ENCODE peak calls at places on chromosome 1, in five cellular contexts. W is GM23248, L is colonic mucosa, U is fibroblast of lung, K is IMR-90. M is an unnamed sample.
A peak's percentile ranks its signal among the peaks of the same experiment; 100 is the strongest.

GRCh38 chr1:18249691-18250090 is 142.1 kb downstream of the IGSF21 start:
- DNase-seq in K (no peak), U (no peak), W (no peak), L (no peak), M (no peak)

GRCh38 chr1:51583532-51583931 is 33.4 kb upstream of the OSBPL9 start:
- DNase-seq in L (no peak), K (peak; percentile 92), U (peak; percentile 84), W (peak; percentile 95), M (no peak)

GRCh38 chr1:30756545-30757195 is 904 bp downstream of the LAPTM5 start:
- DNase-seq in L (peak; percentile 47), U (peak; percentile 68), W (peak; percentile 92), K (peak; percentile 82), M (peak; percentile 73)

GRCh38 chr1:228293816-228294500 is 86.1 kb downstream of the OBSCN start:
- DNase-seq in L (no peak), K (no peak), U (no peak), W (no peak), M (no peak)

GRCh38 chr1:42955311-42956063 is 3.2 kb downstream of the SLC2A1 start:
- DNase-seq in K (no peak), U (no peak), L (no peak), W (no peak), M (no peak)

GRCh38 chr1:174998569-174999215 is 1.1 kb upstream of the CACYBP start:
- DNase-seq in L (peak; percentile 51), U (peak; percentile 59), W (peak; percentile 71), K (peak; percentile 36), M (peak; percentile 80)

GRCh38 chr1:224492015-224492414 is 57.4 kb upstream of the WDR26 start:
- DNase-seq in W (no peak), U (no peak), K (no peak), L (no peak), M (no peak)

GRCh38 chr1:224623743-224624333 is 7.7 kb downstream of the CNIH3 start:
- DNase-seq in U (peak; percentile 84), L (peak; percentile 30), W (peak; percentile 88), K (peak; percentile 97), M (peak; percentile 22)

GRCh38 chr1:145891143-145891542 is 5.5 kb upstream of the ANKRD35 start:
- DNase-seq in W (no peak), K (peak; percentile 17), U (peak; percentile 39), L (no peak), M (peak; percentile 34)

GRCh38 chr1:154478639-154479038 is 23.4 kb upstream of the TDRD10 start:
- DNase-seq in U (peak; percentile 19), K (peak; percentile 34), L (peak; percentile 56), W (peak; percentile 45), M (peak; percentile 16)

GRCh38 chr1:234906654-234907053 is 222.0 kb downstream of the TOMM20 start:
- DNase-seq in U (no peak), K (no peak), W (no peak), L (no peak), M (no peak)

GRCh38 chr1:56551691-56552090 is 27.7 kb downstream of the PLPP3 start:
- DNase-seq in K (no peak), W (no peak), U (no peak), L (no peak), M (no peak)

GRCh38 chr1:41880261-41880660 is 38.5 kb downstream of the HIVEP3 start:
- DNase-seq in K (peak; percentile 63), W (no peak), U (no peak), L (no peak), M (no peak)

GRCh38 chr1:240314845-240315746 is 223.4 kb downstream of the FMN2 start:
- DNase-seq in W (peak; percentile 59), U (peak; percentile 29), K (no peak), L (no peak), M (peak; percentile 71)

GRCh38 chr1:54885863-54886723 is 902 bp downstream of the DHCR24 start:
- DNase-seq in L (peak; percentile 84), K (no peak), W (peak; percentile 43), U (no peak), M (peak; percentile 39)

GRCh38 chr1:93346472-93346991 is 825 bp downstream of the DR1 start:
- DNase-seq in W (peak; percentile 68), K (peak; percentile 21), L (peak; percentile 55), U (no peak), M (peak; percentile 61)

GRCh38 chr1:155081472-155082300 is 3.0 kb downstream of the EFNA3 start:
- DNase-seq in K (no peak), L (peak; percentile 63), U (no peak), W (peak; percentile 40), M (no peak)

GRCh38 chr1:111139234-111139955 is 498 bp downstream of the DRAM2 start:
- DNase-seq in U (peak; percentile 61), K (peak; percentile 58), W (peak; percentile 77), L (peak; percentile 72), M (peak; percentile 79)

GRCh38 chr1:145963218-145964019 is 956 bp downstream of the ANKRD34A start:
- DNase-seq in K (peak; percentile 85), W (peak; percentile 61), L (no peak), U (no peak), M (peak; percentile 46)

GRCh38 chr1:227388214-227388613 is 69.9 kb upstream of the CDC42BPA start:
- DNase-seq in W (no peak), K (no peak), U (no peak), L (no peak), M (no peak)

GRCh38 chr1:94463765-94464330 is 45.7 kb downstream of the ABCD3 start:
- DNase-seq in U (peak; percentile 59), W (peak; percentile 70), L (peak; percentile 36), K (peak; percentile 71), M (peak; percentile 76)

GRCh38 chr1:92980732-92981647 is 19.7 kb upstream of the DIPK1A start:
- DNase-seq in W (no peak), L (no peak), K (no peak), U (no peak), M (no peak)

GRCh38 chr1:38584408-38585037 is 275.0 kb downstream of the RRAGC start:
- DNase-seq in K (no peak), U (no peak), L (no peak), W (no peak), M (no peak)

GRCh38 chr1:62991152-62991551 is 207.2 kb downstream of the ATG4C start:
- DNase-seq in K (no peak), L (no peak), W (no peak), U (no peak), M (no peak)

GRCh38 chr1:116847688-116848531 is 61.8 kb upstream of the PTGFRN start:
- DNase-seq in W (peak; percentile 86), U (peak; percentile 20), L (no peak), K (peak; percentile 33), M (peak; percentile 71)

GRCh38 chr1:31196685-31197084 is 43.0 kb downstream of the NKAIN1 start:
- DNase-seq in K (peak; percentile 35), U (peak; percentile 19), L (no peak), W (peak; percentile 91), M (no peak)

GRCh38 chr1:203137324-203137723 is 9.8 kb downstream of the ADORA1 start:
- DNase-seq in L (no peak), W (no peak), K (no peak), U (no peak), M (no peak)

GRCh38 chr1:89980605-89981004 is 14.3 kb upstream of the ZNF326 start:
- DNase-seq in K (no peak), W (no peak), U (no peak), L (no peak), M (peak; percentile 71)
- H3K36me3 ChIP-seq in K (no peaks in the 10 kb centered on the region), W (no peaks in the 10 kb centered on the region), U (no peaks in the 10 kb centered on the region), L (no peaks in the 10 kb centered on the region), M (no peaks in the 10 kb centered on the region)

GRCh38 chr1:27503961-27504587 is 14.1 kb upstream of the WASF2 start:
- DNase-seq in L (no peak), W (peak; percentile 65), K (peak; percentile 35), U (no peak), M (no peak)
- H3K9ac ChIP-seq in L (peak overlapping the region; percentile 38), W (peak overlapping the region; percentile 64), K (peak overlapping the region; percentile 54), U (peak overlapping the region; percentile 24), M (peak overlapping the region; percentile 95)

GRCh38 chr1:26945728-26946127 is 14.5 kb downstream of the KDF1 start:
- DNase-seq in U (no peak), K (no peak), L (peak; percentile 87), W (no peak), M (no peak)

GRCh38 chr1:26942656-26943055 is 17.6 kb downstream of the KDF1 start:
- DNase-seq in U (no peak), W (no peak), K (no peak), L (no peak), M (no peak)

GRCh38 chr1:26946270-26946669 is 14.0 kb downstream of the KDF1 start:
- DNase-seq in K (no peak), W (no peak), U (no peak), L (peak; percentile 29), M (no peak)

GRCh38 chr1:26941311-26941710 is 19.0 kb downstream of the KDF1 start:
- DNase-seq in U (no peak), W (no peak), K (no peak), L (no peak), M (no peak)

DNA sequence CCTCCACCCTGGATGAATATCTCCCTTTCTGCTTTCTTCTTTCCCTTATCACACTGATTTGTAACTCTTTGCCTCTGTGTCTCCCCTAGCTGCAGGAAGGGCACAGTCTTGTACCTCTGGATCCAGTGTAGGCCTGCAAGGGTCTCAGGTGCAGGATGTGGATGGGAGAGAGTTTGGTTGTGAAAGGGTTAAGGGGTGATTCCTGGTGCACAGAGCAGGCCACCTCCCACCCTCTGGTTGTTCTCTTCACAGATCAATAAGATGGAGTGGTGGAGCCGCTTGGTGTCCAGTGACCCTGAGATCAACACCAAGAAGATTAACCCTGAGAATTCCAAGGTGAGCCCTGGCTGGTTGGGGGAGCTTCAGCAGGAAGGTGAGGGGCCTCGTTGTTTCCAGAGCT is 15.1 kb downstream of the KDF1 start:
- DNase-seq in W (no peak), L (no peak), K (no peak), U (no peak), M (no peak)
- H3K36me3 ChIP-seq in W (peaks cover 40% of the 10 kb centered on the region), L (peaks cover 17% of the 10 kb centered on the region), K (peaks cover 47% of the 10 kb centered on the region), U (peaks cover 18% of the 10 kb centered on the region), M (peaks cover 58% of the 10 kb centered on the region)

DNA sequence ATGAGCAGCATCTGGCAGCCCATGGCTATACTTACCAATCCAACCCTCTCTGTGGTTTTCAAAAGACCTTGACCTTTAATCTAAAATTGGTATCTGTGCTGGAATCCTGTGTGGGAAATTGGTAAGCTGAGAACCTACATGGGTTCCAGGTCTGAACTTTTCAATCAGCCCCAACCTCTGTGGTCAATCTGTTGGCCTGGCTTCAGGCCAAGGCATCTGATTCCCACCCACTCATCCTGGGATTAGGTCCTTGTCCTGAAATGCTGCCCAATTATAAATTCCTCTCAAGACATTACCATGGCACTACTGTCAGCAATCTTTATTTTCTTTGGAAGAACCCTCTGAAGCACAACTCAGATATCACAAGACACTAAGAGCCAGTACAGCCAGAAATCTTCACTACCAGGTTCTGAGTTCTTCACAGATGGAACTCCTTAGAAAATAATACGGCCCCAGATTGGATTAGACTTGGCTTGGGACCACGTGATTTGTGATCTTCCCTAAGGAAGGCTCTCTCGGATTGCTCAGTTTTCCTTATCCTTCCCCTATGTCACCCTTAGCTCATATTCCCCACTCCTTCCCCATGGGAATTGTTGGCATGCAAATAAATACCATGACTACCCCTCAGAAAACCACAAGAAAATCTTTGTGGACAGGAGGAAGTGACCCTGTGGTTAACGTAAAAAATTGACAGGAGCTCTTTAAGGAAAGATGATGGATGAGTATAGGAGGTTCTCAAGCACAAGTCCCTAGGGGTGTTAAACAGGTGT is 207.9 kb upstream of the ST6GALNAC5 start:
- DNase-seq in K (no peak), U (peak; percentile 4), W (no peak), L (no peak), M (peak; percentile 43)
- H3K9ac ChIP-seq in K (no peak overlapping the region), U (no peak overlapping the region), W (no peak overlapping the region), L (no peak overlapping the region), M (no peak overlapping the region)

GRCh38 chr1:44338136-44338535 is 16.9 kb downstream of the ERI3 start:
- DNase-seq in W (no peak), K (no peak), U (no peak), L (no peak), M (no peak)
- H3K36me3 ChIP-seq in W (peaks cover 11% of the 10 kb centered on the region), K (peaks cover 32% of the 10 kb centered on the region), U (peaks cover 6% of the 10 kb centered on the region), L (no peaks in the 10 kb centered on the region), M (peaks cover 46% of the 10 kb centered on the region)

GRCh38 chr1:98794196-98794886 is 132.8 kb downstream of the SNX7 start:
- DNase-seq in U (peak; percentile 76), L (peak; percentile 52), W (peak; percentile 75), K (peak; percentile 72), M (peak; percentile 83)
- H3K9ac ChIP-seq in U (no peak overlapping the region), L (no peak overlapping the region), W (no peak overlapping the region), K (no peak overlapping the region), M (no peak overlapping the region)

M was measured in adipocyte.